ENCODE peak calls at places on chromosomes 12 and 14, in four cellular contexts. D, C, Y and U are unnamed samples.

GRCh38 chr14:100592972-100593371 is 5.8 kb upstream of the BEGAIN start:
- DNase-seq in D (no peak), C (no peak), Y (no peak), U (no peak)

GRCh38 chr12:111850526-111850925 is 8.5 kb downstream of the MAPKAPK5 start:
- DNase-seq in D (no peak), Y (no peak), C (no peak), U (no peak)

GRCh38 chr12:14601692-14602091 is 34.0 kb upstream of the PLBD1 start:
- DNase-seq in Y (no peak), C (no peak), D (no peak), U (no peak)

GRCh38 chr12:48542300-48542928 is 17.0 kb downstream of the OR8S1 start:
- DNase-seq in C (peak), Y (peak), D (peak), U (peak)

GRCh38 chr14:102917056-102917385 is 5.4 kb upstream of the AMN start:
- DNase-seq in D (no peak), Y (no peak), C (no peak), U (no peak)

GRCh38 chr12:7075931-7076330 is 15.4 kb downstream of the C1S start:
- DNase-seq in D (no peak), Y (no peak), C (no peak), U (no peak)

GRCh38 chr12:7093486-7093885 is 1.2 kb upstream of the C1R start:
- DNase-seq in C (no peak), Y (no peak), D (no peak), U (no peak)

GRCh38 chr12:123471374-123472068 is 13.6 kb downstream of the SNRNP35 start:
- DNase-seq in D (peak), C (peak), Y (no peak), U (no peak)

GRCh38 chr14:101113835-101114725 is 210.6 kb upstream of the RTL1 start:
- DNase-seq in C (no peak), Y (no peak), D (no peak), U (no peak)

GRCh38 chr12:77855548-77855947 is 24.9 kb downstream of the NAV3 start:
- DNase-seq in C (no peak), Y (no peak), D (no peak), U (no peak)

GRCh38 chr12:127809236-127809635 is 457.7 kb upstream of the TMEM132C start:
- DNase-seq in Y (no peak), D (no peak), C (no peak), U (no peak)

GRCh38 chr12:7152818-7153217 is 22.6 kb downstream of the CLSTN3 start:
- DNase-seq in C (no peak), Y (no peak), D (no peak), U (no peak)

GRCh38 chr12:131672311-131672940 is 38.5 kb upstream of the SFSWAP start:
- DNase-seq in D (no peak), C (no peak), Y (no peak), U (no peak)

GRCh38 chr14:97866664-97867063 is 1069.5 kb downstream of the VRK1 start:
- DNase-seq in D (no peak), C (no peak), Y (no peak), U (no peak)

GRCh38 chr12:21642707-21643389 is 14.8 kb downstream of the LDHB start:
- DNase-seq in D (no peak), C (no peak), Y (no peak), U (no peak)

GRCh38 chr14:74599201-74599809 is 12.7 kb downstream of the LTBP2 start:
- DNase-seq in C (no peak), D (no peak), Y (no peak), U (no peak)

GRCh38 chr14:99195602-99196309 is 76.2 kb downstream of the BCL11B start:
- DNase-seq in C (no peak), Y (no peak), D (no peak), U (no peak)

GRCh38 chr12:39723831-39724230 is 104.2 kb upstream of the ABCD2 start:
- DNase-seq in C (no peak), D (no peak), Y (no peak), U (no peak)

GRCh38 chr14:101369194-101369915 is 191.9 kb upstream of the DIO3 start:
- DNase-seq in C (no peak), Y (no peak), D (no peak), U (no peak)

GRCh38 chr12:53977596-53978464 is 3.1 kb upstream of the HOTAIR start:
- DNase-seq in D (no peak), Y (no peak), C (no peak), U (no peak)

GRCh38 chr12:107352347-107353081 is 259.2 kb upstream of the CRY1 start:
- DNase-seq in Y (no peak), D (peak), C (peak), U (no peak)
- TF ChIP-seq RNF2 in Y (no peak), D (no peak), C (no peak), U (no peak)

GRCh38 chr12:114013601-114014345 is 47.6 kb upstream of the RBM19 start:
- DNase-seq in Y (peak), C (peak), D (no peak), U (peak)
- TF ChIP-seq RNF2 in Y (no peak), C (no peak), D (no peak), U (no peak)

GRCh38 chr14:95497561-95498011 is 18.9 kb downstream of the SYNE3 start:
- DNase-seq in C (no peak), Y (no peak), D (no peak), U (no peak)

GRCh38 chr14:95495538-95496025 is 20.9 kb downstream of the SYNE3 start:
- DNase-seq in D (no peak), C (no peak), Y (no peak), U (no peak)

GRCh38 chr14:95496690-95497241 is 19.7 kb downstream of the SYNE3 start:
- DNase-seq in C (no peak), D (no peak), Y (no peak), U (no peak)

GRCh38 chr14:95495093-95495492 is 21.4 kb downstream of the SYNE3 start:
- DNase-seq in Y (no peak), D (no peak), C (no peak), U (no peak)

DNA sequence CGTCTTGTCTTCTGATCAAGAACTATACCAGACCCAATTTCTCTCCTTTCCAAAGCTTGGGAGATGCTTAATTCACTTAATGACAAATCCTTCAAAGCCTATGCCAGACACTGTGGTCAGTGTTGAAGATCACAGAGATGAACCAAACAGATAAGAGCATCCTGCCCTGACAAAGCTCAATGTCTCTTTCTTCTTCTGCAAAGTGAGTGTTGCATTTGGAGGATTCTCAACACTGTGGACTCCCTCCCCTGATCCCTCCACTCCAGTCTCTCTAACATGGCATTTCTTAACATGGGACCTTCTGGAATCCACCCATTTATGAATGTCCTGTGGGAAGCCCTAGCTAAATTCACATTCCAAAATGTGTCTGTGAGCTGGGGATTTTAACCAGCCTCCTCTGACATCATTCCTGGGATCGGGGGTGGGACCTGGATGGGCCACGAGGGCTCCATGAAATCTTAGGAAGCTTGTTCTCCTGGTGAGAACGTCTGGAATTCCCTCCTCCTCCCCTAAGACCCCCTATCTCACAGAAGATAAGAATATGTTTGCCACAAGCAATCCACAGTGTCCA is 20.3 kb downstream of the SYNE3 start:
- DNase-seq in Y (no peak), C (no peak), D (no peak), U (no peak)
- TF ChIP-seq RNF2 in Y (no peak), C (no peak), D (no peak), U (no peak)

GRCh38 chr14:52919971-52920370 is 30.9 kb downstream of the FERMT2 start:
- DNase-seq in C (no peak), D (no peak), Y (no peak), U (no peak)

GRCh38 chr14:52917732-52918131 is 33.1 kb downstream of the FERMT2 start:
- DNase-seq in D (no peak), C (no peak), Y (no peak), U (no peak)

GRCh38 chr14:52922656-52923055 is 28.2 kb downstream of the FERMT2 start:
- DNase-seq in D (no peak), Y (no peak), C (no peak), U (no peak)

GRCh38 chr14:52922059-52922458 is 28.8 kb downstream of the FERMT2 start:
- DNase-seq in Y (no peak), D (no peak), C (no peak), U (no peak)

GRCh38 chr14:52918486-52918885 is 32.4 kb downstream of the FERMT2 start:
- DNase-seq in D (no peak), Y (no peak), C (no peak), U (no peak)
- TF ChIP-seq RNF2 in D (no peak), Y (no peak), C (no peak), U (no peak)

DNA sequence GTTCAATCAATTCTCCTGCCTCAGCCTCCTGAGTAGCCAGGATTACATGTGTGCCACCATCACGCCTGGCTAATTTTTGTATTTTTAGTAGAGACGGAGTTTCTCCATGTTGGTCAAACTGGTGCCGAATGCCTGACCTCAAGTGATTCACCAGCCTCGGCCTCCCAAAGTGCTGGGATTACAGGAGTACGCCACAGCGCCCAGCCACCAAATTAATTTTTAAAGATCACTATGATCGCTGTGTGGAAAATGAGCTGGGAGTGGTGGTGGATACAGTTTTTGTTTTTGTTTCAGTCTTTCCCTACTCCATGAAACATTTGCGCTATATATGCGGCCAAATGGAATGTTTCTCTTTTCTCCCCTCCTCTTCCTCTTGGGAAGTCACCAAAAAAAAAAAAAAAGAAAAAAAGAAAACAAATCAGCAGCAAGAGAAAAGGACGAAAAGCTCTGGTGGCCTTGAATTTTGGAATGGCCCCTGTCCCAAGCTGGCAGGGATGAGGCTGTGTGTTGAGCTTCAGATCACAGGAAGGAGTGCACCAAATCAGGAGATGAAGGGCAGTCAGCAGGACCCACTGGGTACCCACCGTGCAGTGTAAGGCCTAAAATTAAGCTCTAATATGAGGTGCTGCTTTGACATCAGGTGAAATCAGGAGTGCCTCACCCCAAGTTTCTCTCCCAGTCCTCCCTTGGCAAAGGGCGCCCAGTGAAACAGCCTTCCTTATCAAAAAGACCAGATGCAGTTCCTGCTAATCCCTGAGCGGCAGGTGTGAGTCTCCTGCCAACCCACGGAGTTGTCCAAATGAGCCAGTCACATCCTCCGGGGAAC is 20.7 kb upstream of the P2RX4 start:
- DNase-seq in C (no peak), D (no peak), Y (peak), U (no peak)
- TF ChIP-seq RNF2 in C (no peak), D (no peak), Y (no peak), U (no peak)

DNA sequence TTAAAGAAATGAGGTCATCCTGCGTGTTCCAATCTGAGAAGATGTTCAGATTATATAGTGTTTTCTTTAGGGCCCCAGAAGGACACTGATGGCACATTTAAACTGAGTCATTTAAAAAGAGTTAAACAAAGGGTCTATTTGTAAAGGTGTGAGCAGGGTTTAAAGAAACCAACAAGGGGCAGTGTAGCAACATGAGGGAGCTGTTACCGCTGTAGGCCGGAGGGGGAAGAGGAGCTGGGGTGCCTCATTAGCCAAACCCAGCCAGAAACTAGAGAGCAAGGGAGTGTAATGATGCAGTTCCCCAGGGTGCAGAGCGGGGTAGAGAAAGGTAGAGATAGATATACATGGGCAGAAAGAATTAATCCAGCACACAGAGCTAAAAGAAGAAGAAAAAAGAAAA is 160.4 kb downstream of the TBX5 start:
- DNase-seq in D (no peak), C (no peak), Y (no peak), U (peak)
- TF ChIP-seq RNF2 in D (no peak), C (no peak), Y (no peak), U (no peak)

GRCh38 chr12:89348894-89349669 is 3.2 kb downstream of the DUSP6 start:
- DNase-seq in C (no peak), Y (no peak), D (no peak), U (no peak)
- TF ChIP-seq RNF2 in C (no peak), Y (no peak), D (no peak), U (no peak)